ENCODE peak calls at places on chromosome 22, in six cellular contexts. T, X, Y, G, L and F are unnamed samples.

GRCh38 chr22:32587449-32587848 is 112.8 kb downstream of the FBXO7 start:
- DNase-seq in Y (no peak), G (no peak), T (no peak), X (no peak), L (no peak), F (no peak)

GRCh38 chr22:47207846-47208554 is 445.6 kb downstream of the TBC1D22A start:
- DNase-seq in T (no peak), Y (no peak), G (no peak), L (no peak), X (no peak), F (no peak)

GRCh38 chr22:17243524-17243923 is 24.3 kb upstream of the ADA2 start:
- DNase-seq in Y (no peak), X (peak), L (peak), G (no peak), T (no peak), F (peak)

GRCh38 chr22:39184586-39185577 is 32.4 kb upstream of the CBX7 start:
- DNase-seq in Y (no peak), T (no peak), L (no peak), G (peak), X (no peak), F (no peak)

GRCh38 chr22:18110944-18111758 is 542 bp downstream of the TUBA8 start:
- DNase-seq in X (no peak), L (no peak), Y (no peak), T (no peak), G (no peak), F (no peak)

GRCh38 chr22:47332246-47332980 is 570.0 kb downstream of the TBC1D22A start:
- DNase-seq in L (no peak), T (no peak), X (no peak), Y (no peak), G (no peak), F (no peak)

GRCh38 chr22:38228873-38229740 is 27.3 kb downstream of the MAFF start:
- DNase-seq in X (no peak), L (no peak), Y (no peak), T (peak), G (no peak), F (no peak)

GRCh38 chr22:22783505-22783904 is 104.1 kb upstream of the IGLL5 start:
- DNase-seq in G (no peak), L (no peak), T (no peak), Y (no peak), X (no peak), F (no peak)

GRCh38 chr22:43829904-43830851 is 18.1 kb upstream of the EFCAB6 start:
- DNase-seq in G (no peak), Y (no peak), T (no peak), X (no peak), L (no peak), F (no peak)

GRCh38 chr22:48653306-48653705 is 1174.4 kb downstream of the BRD1 start:
- DNase-seq in Y (no peak), T (no peak), G (no peak), L (no peak), X (no peak), F (no peak)

GRCh38 chr22:40237788-40238424 is 60.2 kb downstream of the TNRC6B start:
- DNase-seq in G (no peak), L (no peak), X (no peak), Y (no peak), T (no peak), F (no peak)

DNA sequence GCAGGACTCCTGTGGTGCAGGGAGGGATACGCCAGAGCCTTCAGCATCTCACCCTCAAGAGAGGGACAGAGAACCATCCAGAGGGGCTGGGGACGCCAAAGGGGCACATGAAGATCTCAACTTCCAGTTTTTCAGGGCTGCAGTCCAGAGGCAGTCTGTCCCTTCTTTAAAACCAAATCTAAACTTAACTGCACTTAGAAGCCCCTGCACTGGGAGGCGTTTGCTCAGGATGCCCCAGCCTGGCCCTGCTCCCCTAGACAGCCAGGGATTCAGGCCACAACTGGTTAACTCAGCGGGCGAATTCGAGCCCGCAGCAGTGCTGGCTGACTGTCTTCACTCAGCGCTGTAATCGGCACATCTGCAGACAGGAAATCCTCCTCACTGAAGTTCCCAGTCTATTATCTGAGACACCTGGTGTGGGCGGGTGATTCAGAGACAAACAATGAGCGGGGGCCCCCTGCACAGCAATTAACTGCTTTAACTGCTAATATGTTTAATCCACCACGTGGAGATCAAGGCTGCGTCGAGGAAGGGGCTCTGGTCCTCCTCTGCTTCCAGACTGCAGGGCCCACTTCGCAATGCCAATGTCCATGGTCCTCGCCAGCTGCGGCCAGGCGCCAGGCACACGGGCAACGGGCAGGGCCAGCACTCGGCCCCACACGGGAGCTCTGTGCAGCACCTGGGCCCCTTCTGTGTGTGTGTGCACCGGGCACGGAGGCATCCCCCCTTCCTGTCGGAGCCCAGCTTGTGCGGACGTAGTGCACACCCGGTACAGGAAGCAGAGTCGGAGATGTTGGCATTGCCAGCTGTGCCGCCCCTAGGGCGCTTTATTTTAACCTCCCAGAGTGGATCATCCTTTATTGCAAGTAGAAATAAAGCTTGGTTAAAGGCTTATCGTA is 36.9 kb upstream of the GNB1L start:
- DNase-seq in G (peak), L (no peak), X (peak), Y (peak), T (peak), F (peak)
- TF ChIP-seq POLR2A in G (no peak), L (peak), X (no peak), Y (no peak), T (no peak), F (no peak)

GRCh38 chr22:19962909-19963806 is 21.5 kb upstream of the TXNRD2 start:
- DNase-seq in X (no peak), G (no peak), L (no peak), Y (no peak), T (peak), F (no peak)
- TF ChIP-seq POLR2AphosphoS5 in X (no peak), G (no peak), L (no peak), Y (no peak), T (peak), F (no peak)

DNA sequence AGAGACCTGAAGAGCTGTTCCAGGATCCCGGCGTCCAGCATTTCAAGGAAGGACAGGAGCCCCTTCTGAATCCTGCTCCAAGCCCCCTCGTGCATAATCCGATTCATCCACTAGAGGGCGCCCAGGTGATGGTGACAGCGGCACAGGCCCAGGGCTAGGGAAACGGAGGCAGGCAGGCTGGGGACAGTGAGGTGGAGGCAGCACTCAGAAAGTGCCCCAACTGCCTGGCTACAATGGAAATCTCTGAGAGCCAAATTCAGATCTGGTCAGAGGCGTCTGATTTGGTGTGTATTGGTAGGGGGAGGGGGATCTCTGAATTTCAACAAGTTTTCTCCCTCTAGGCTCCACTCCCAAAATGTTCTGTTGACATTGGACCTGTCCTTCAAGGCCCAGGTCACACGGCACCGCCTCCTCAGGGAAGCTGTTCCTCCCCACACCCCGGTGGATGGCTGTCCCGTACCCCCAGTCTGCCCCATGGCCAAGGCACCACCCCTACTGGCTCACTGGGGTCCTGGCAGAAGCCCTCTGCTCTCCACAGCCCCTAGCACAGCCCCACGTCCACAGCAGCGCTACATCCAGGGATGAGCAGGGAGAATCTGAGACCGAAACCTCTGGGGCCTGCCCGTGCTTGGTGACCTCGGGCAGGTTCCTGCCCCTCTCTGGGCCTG is 142.9 kb downstream of the CRYBB2 start:
- DNase-seq in T (peak), Y (no peak), G (peak), X (peak), L (no peak), F (peak)
- TF ChIP-seq TAF1 in T (no peak), Y (no peak), G (no peak), X (no peak), L (no peak), F (no peak)

DNA sequence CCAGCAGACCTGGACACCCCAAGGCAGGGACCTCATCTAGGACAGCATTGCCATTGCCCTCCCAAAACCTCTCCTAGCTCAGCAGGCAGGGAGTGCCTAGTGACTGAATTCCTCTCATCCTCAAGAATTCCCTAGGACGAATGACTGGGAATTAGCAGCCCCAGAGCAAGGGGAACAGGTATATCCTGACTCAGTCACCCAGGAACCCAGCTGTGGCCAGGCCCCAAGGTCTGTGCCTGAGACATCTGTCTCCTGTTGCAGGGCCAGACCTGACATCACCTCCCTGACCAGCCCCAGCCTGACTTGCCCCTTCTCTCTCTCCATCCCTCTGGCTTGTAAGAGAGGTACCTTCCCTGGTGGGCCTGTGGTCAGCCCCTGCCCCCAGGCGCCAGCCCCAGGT is 39.0 kb upstream of the SUSD2 start:
- DNase-seq in G (no peak), L (no peak), Y (no peak), X (no peak), T (no peak), F (no peak)
- TF ChIP-seq POLR2A in G (no peak), L (no peak), Y (no peak), X (no peak), T (no peak), F (no peak)

DNA sequence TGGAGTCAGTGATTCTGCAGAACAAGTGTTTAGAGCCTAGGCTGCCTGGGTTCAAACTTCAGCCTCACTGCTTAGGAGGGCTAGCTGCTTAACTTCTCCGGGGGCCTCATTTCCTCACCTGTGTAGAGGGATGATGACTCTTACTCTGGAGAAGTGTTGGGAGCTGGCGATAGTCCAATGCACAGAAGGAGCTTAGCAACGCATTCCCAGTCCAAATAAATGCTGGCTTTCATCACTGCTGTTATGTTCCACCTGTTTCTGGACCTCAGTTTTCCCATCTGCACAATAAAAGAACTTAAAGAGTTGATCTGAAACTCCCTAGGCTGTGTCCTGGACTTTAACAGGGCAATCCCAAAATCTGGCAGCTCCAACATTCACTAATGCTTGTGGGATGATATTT is 337.8 kb downstream of the MIAT start:
- DNase-seq in G (no peak), X (no peak), T (no peak), L (no peak), Y (no peak), F (no peak)
- TF ChIP-seq POLR2AphosphoS5 in G (no peak), X (no peak), T (no peak), L (no peak), Y (no peak), F (no peak)

GRCh38 chr22:50507421-50507990 is at the start of gene LMF2:
- DNase-seq in L (no peak), Y (no peak), X (peak), T (peak), G (peak), F (peak)

GRCh38 chr22:50505776-50506610 is 1.5 kb downstream of the LMF2 start:
- DNase-seq in T (no peak), X (no peak), L (no peak), G (no peak), Y (no peak), F (no peak)

GRCh38 chr22:50506611-50507420 is 686 bp downstream of the LMF2 start:
- DNase-seq in X (no peak), T (no peak), L (no peak), G (peak), Y (no peak), F (peak)

GRCh38 chr22:50508897-50509296 is 873 bp downstream of the NCAPH2 start:
- DNase-seq in T (no peak), G (no peak), X (no peak), Y (no peak), L (no peak), F (no peak)

GRCh38 chr22:50507991-50508884 is at the start of gene NCAPH2:
- DNase-seq in G (peak), X (peak), L (peak), T (peak), Y (peak), F (peak)
- TF ChIP-seq TAF1 in G (peak), X (peak), L (peak), T (peak), Y (peak), F (peak)